ENCODE peak calls at places on chromosomes 11 and 22, in nine cellular contexts. F is NT2/D1, U is right lobe of liver, L is spleen, I is heart right ventricle, A is IMR-90, V is cardiac muscle cell, O is aorta, X is tibial nerve. Z is an unnamed sample. For H3K36me3, the result is how much of the 10 kb centered on the place peaks cover.

GRCh38 chr11:86676533-86677154 is 4.2 kb upstream of the ME3 start:
- DNase-seq in F (peak), U (no peak), L (no peak), I (no peak), A (no peak), V (peak), O (no peak), X (no peak), Z (no peak)

GRCh38 chr22:48244388-48245118 is 1482.1 kb downstream of the TBC1D22A start:
- DNase-seq in F (no peak), U (no peak), L (peak), I (no peak), A (no peak), V (no peak), O (no peak), X (no peak), Z (no peak)

GRCh38 chr11:26134053-26134452 is 197.9 kb upstream of the ANO3 start:
- DNase-seq in F (no peak), U (no peak), L (no peak), I (no peak), A (no peak), V (no peak), O (no peak), X (no peak), Z (no peak)

GRCh38 chr22:40637181-40638150 is 947 bp upstream of the MRTFA start:
- DNase-seq in F (no peak), U (peak), L (peak), I (no peak), A (no peak), V (no peak), O (peak), X (peak), Z (no peak)

GRCh38 chr22:37442537-37442936 is 15.3 kb upstream of the ELFN2 start:
- DNase-seq in F (no peak), U (no peak), L (no peak), I (no peak), A (peak), V (no peak), O (no peak), X (no peak), Z (no peak)

GRCh38 chr11:36264601-36265344 is 24.5 kb downstream of the COMMD9 start:
- DNase-seq in F (no peak), U (no peak), L (no peak), I (no peak), A (no peak), V (no peak), O (no peak), X (no peak), Z (no peak)

GRCh38 chr22:38982008-38982927 is at the start of gene APOBEC3B:
- DNase-seq in F (no peak), U (peak), L (peak), I (peak), A (peak), V (peak), O (peak), X (peak), Z (peak)

GRCh38 chr11:32137263-32137662 is 46.4 kb downstream of the RCN1 start:
- DNase-seq in F (no peak), U (no peak), L (no peak), I (no peak), A (peak), V (no peak), O (no peak), X (no peak), Z (no peak)

GRCh38 chr22:50525991-50526848 is 822 bp upstream of the SCO2 start:
- DNase-seq in F (no peak), U (peak), L (peak), I (peak), A (peak), V (peak), O (peak), X (peak), Z (peak)

GRCh38 chr11:30481385-30481784 is 104.8 kb downstream of the MPPED2 start:
- DNase-seq in F (no peak), U (no peak), L (no peak), I (no peak), A (no peak), V (peak), O (no peak), X (no peak), Z (no peak)

GRCh38 chr11:21484039-21484438 is 708.8 kb upstream of the ANO5 start:
- DNase-seq in F (no peak), U (no peak), L (no peak), I (no peak), A (no peak), V (no peak), O (no peak), X (no peak), Z (no peak)

GRCh38 chr11:129605815-129606214 is 209.8 kb upstream of the TMEM45B start:
- DNase-seq in F (no peak), U (no peak), L (no peak), I (no peak), A (no peak), V (no peak), O (no peak), X (no peak), Z (no peak)

GRCh38 chr11:104891135-104891534 is 7.1 kb downstream of the CASP12 start:
- DNase-seq in F (no peak), U (no peak), L (no peak), I (no peak), A (peak), V (no peak), O (no peak), X (no peak), Z (no peak)

GRCh38 chr11:121376135-121376534 is 76.0 kb upstream of the SORL1 start:
- DNase-seq in F (no peak), U (no peak), L (no peak), I (no peak), A (no peak), V (no peak), O (no peak), X (no peak), Z (no peak)

GRCh38 chr22:30266445-30267381 is at the start of gene OSM:
- DNase-seq in F (no peak), U (peak), L (peak), I (peak), A (no peak), V (no peak), O (no peak), X (peak), Z (peak)

GRCh38 chr22:36374603-36375024 is 13.2 kb downstream of the MYH9 start:
- DNase-seq in F (no peak), U (no peak), L (no peak), I (no peak), A (peak), V (no peak), O (no peak), X (no peak), Z (no peak)

GRCh38 chr11:96045622-96046456 is 121.9 kb upstream of the MTMR2 start:
- DNase-seq in F (peak), U (no peak), L (no peak), I (peak), A (peak), V (peak), O (peak), X (peak), Z (no peak)

GRCh38 chr11:94043241-94043640 is 22.1 kb downstream of the HEPHL1 start:
- DNase-seq in F (no peak), U (no peak), L (no peak), I (no peak), A (no peak), V (no peak), O (no peak), X (no peak), Z (no peak)

GRCh38 chr11:72574534-72575460 is 99.4 kb downstream of the PDE2A start:
- DNase-seq in F (no peak), U (no peak), L (peak), I (no peak), A (no peak), V (no peak), O (no peak), X (no peak), Z (no peak)

GRCh38 chr11:126680109-126680508 is 320.5 kb downstream of the KIRREL3 start:
- DNase-seq in F (no peak), U (no peak), L (no peak), I (no peak), A (peak), V (no peak), O (no peak), X (no peak), Z (no peak)

GRCh38 chr11:76793834-76794291 is 10.7 kb downstream of the TSKU start:
- DNase-seq in F (no peak), U (no peak), L (peak), I (no peak), A (no peak), V (no peak), O (no peak), X (no peak), Z (no peak)

GRCh38 chr11:122524532-122524882 is 131.0 kb upstream of the UBASH3B start:
- DNase-seq in F (peak), U (no peak), L (no peak), I (no peak), A (no peak), V (peak), O (no peak), X (no peak), Z (no peak)

GRCh38 chr11:14980854-14981253 is 8.7 kb upstream of the CALCA start:
- DNase-seq in F (no peak), U (no peak), L (no peak), I (no peak), A (peak), V (no peak), O (no peak), X (no peak), Z (no peak)

GRCh38 chr11:35144811-35145210 is 5.8 kb downstream of the CD44 start:
- DNase-seq in F (no peak), U (no peak), L (no peak), I (no peak), A (peak), V (no peak), O (no peak), X (no peak), Z (no peak)

GRCh38 chr22:37088108-37088605 is 21.4 kb downstream of the TMPRSS6 start:
- DNase-seq in F (no peak), U (no peak), L (no peak), I (no peak), A (peak), V (no peak), O (no peak), X (no peak), Z (no peak)

GRCh38 chr11:132551011-132551410 is 981.3 kb downstream of the OPCML start:
- DNase-seq in F (no peak), U (no peak), L (no peak), I (no peak), A (no peak), V (no peak), O (no peak), X (no peak), Z (no peak)

GRCh38 chr22:50014655-50015401 is 2.3 kb upstream of the IL17REL start:
- DNase-seq in F (no peak), U (no peak), L (peak), I (no peak), A (no peak), V (no peak), O (peak), X (no peak), Z (no peak)

GRCh38 chr11:122436188-122436555 is 219.3 kb upstream of the UBASH3B start:
- DNase-seq in F (no peak), U (no peak), L (no peak), I (no peak), A (no peak), V (no peak), O (no peak), X (no peak), Z (no peak)

GRCh38 chr11:64736654-64737053 is 7.3 kb downstream of the RASGRP2 start:
- DNase-seq in F (no peak), U (no peak), L (peak), I (no peak), A (no peak), V (no peak), O (no peak), X (no peak), Z (no peak)

GRCh38 chr22:38570841-38571364 is 920 bp upstream of the DMC1 start:
- DNase-seq in F (no peak), U (peak), L (peak), I (peak), A (peak), V (peak), O (peak), X (peak), Z (no peak)

GRCh38 chr22:46744581-46744980 is 6.5 kb upstream of the CERK start:
- DNase-seq in F (no peak), U (peak), L (no peak), I (no peak), A (no peak), V (no peak), O (no peak), X (no peak), Z (no peak)

GRCh38 chr11:84969103-84969502 is 658.0 kb downstream of the DLG2 start:
- DNase-seq in F (no peak), U (no peak), L (no peak), I (no peak), A (no peak), V (peak), O (no peak), X (no peak), Z (no peak)

GRCh38 chr22:41021039-41021654 is 70.0 kb downstream of the RBX1 start:
- DNase-seq in F (no peak), U (peak), L (peak), I (peak), A (no peak), V (no peak), O (no peak), X (no peak), Z (peak)

GRCh38 chr11:111878766-111879636 is at the start of the genes CFAP68 and FDXACB1:
- DNase-seq in F (peak), U (peak), L (peak), I (peak), A (peak), V (peak), O (peak), X (peak), Z (peak)
- H3K36me3 ChIP-seq in F (under half), U (under half), L (under half), I (under half), A (under half), V (under half), O (under half), X (under half), Z (under half)

GRCh38 chr22:23804781-23805291 is 18.1 kb downstream of the SMARCB1 start:
- DNase-seq in F (no peak), U (no peak), L (peak), I (no peak), A (no peak), V (no peak), O (peak), X (no peak), Z (peak)
- H3K36me3 ChIP-seq in F (half or more), U (under half), L (half or more), I (half or more), A (half or more), V (half or more), O (under half), X (under half), Z (under half)

GRCh38 chr22:45717787-45718186 is 46.2 kb downstream of the ATXN10 start:
- DNase-seq in F (no peak), U (no peak), L (no peak), I (no peak), A (peak), V (no peak), O (no peak), X (no peak), Z (no peak)

GRCh38 chr22:45726081-45726480 is 54.4 kb downstream of the ATXN10 start:
- DNase-seq in F (no peak), U (no peak), L (no peak), I (no peak), A (no peak), V (no peak), O (no peak), X (no peak), Z (no peak)

GRCh38 chr22:45718391-45718790 is 46.8 kb downstream of the ATXN10 start:
- DNase-seq in F (no peak), U (no peak), L (no peak), I (no peak), A (no peak), V (no peak), O (no peak), X (no peak), Z (no peak)

GRCh38 chr22:45722006-45722405 is 50.4 kb downstream of the ATXN10 start:
- DNase-seq in F (no peak), U (no peak), L (no peak), I (no peak), A (no peak), V (no peak), O (no peak), X (no peak), Z (no peak)

DNA sequence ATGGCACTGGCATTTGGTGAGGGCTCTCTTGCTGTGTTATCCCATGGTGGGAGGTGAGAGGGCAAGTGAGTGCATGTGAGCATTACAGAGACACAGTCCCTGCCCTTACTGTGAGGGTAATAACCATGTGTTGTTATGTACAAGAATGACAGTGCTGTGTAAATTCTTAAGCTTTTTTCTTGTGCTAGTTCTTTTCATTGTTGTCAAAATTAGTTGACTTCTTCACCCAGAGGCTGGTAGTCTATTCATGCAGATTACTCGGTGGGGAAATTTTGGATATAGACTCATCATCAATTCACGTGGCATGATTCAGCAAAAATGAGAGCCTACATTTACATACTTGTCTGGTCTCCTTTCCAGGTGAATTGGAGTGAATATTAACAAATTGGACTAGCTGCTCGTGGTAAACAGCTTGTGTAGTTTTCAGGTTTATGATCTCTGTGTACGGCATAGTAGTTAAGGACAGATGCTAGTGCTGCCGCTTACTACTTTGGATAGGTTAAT is 49.3 kb downstream of the ATXN10 start:
- DNase-seq in F (no peak), U (no peak), L (no peak), I (no peak), A (no peak), V (no peak), O (no peak), X (no peak), Z (no peak)
- H3K36me3 ChIP-seq in F (under half), U (under half), L (under half), I (half or more), A (under half), V (under half), O (under half), X (under half), Z (under half)

GRCh38 chr22:26527574-26528465 is 15.5 kb upstream of the TFIP11 start:
- DNase-seq in F (no peak), U (peak), L (no peak), I (no peak), A (no peak), V (peak), O (no peak), X (no peak), Z (no peak)
- H3K36me3 ChIP-seq in F (half or more), U (under half), L (half or more), I (half or more), A (under half), V (under half), O (under half), X (under half), Z (under half)

DNA sequence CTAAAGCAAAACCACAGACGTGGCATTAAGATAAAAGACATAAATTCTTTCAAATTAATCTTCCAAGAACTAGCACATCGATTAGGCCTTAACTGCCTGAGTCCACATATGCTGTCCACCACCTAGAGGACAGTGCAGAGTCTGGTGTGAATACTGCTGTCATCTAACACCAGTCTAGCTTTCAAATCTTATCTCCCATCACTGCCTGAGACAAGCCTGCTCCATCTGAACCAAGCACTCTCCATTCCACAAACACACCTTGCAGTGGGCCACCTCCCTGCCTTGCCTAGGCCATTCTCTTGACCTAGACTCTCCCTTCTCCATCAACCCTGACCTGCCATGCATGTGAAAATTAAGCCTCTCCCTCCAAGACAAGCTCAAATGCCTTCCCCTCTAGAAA is 129.5 kb upstream of the PITPNB start:
- DNase-seq in F (no peak), U (no peak), L (no peak), I (no peak), A (no peak), V (no peak), O (no peak), X (no peak), Z (no peak)
- H3K36me3 ChIP-seq in F (under half), U (under half), L (under half), I (under half), A (under half), V (under half), O (under half), X (under half), Z (under half)